ENCODE peak calls at places on chromosome 18, in seven cellular contexts. U is transverse colon, T is hepatocyte, M is AG10803, O is NB4, X is foreskin fibroblast, H is tibial artery. D is an unnamed sample.

GRCh38 chr18:75204978-75205759 is 3.8 kb downstream of the PTGR3 start:
- DNase-seq in U (no peak), T (no peak), M (no peak), O (no peak), X (peak), H (no peak), D (peak)

GRCh38 chr18:59610546-59611140 is 86.6 kb downstream of the CCBE1 start:
- DNase-seq in U (no peak), T (no peak), M (no peak), O (no peak), X (no peak), H (no peak), D (no peak)

GRCh38 chr18:12038082-12038660 is 55.5 kb upstream of the ANKRD62 start:
- DNase-seq in U (peak), T (peak), M (no peak), O (no peak), X (peak), H (no peak), D (peak)

GRCh38 chr18:4510709-4511108 is 55.6 kb upstream of the DLGAP1 start:
- DNase-seq in U (no peak), T (peak), M (peak), O (peak), X (peak), H (no peak), D (peak)

GRCh38 chr18:67510831-67511230 is 5.7 kb downstream of the DSEL start:
- DNase-seq in U (no peak), T (no peak), M (no peak), O (no peak), X (peak), H (no peak), D (no peak)

GRCh38 chr18:48997985-48998831 is 47.4 kb upstream of the SMAD7 start:
- DNase-seq in U (no peak), T (peak), M (peak), O (peak), X (peak), H (peak), D (no peak)

GRCh38 chr18:56112013-56112749 is 524.2 kb upstream of the TCF4 start:
- DNase-seq in U (no peak), T (no peak), M (no peak), O (no peak), X (peak), H (no peak), D (peak)

GRCh38 chr18:9849407-9849961 is 36.3 kb upstream of the TXNDC2 start:
- DNase-seq in U (peak), T (no peak), M (no peak), O (peak), X (no peak), H (peak), D (no peak)

GRCh38 chr18:70181015-70181414 is 24.5 kb downstream of the RTTN start:
- DNase-seq in U (no peak), T (peak), M (peak), O (no peak), X (peak), H (no peak), D (no peak)

GRCh38 chr18:64678048-64678447 is 529.2 kb upstream of the LINC00305 start:
- DNase-seq in U (no peak), T (no peak), M (no peak), O (no peak), X (no peak), H (no peak), D (no peak)

GRCh38 chr18:58119819-58120218 is 75.8 kb downstream of the NEDD4L start:
- DNase-seq in U (no peak), T (no peak), M (no peak), O (no peak), X (no peak), H (no peak), D (no peak)

GRCh38 chr18:48560491-48560890 is 21.7 kb downstream of the CTIF start:
- DNase-seq in U (no peak), T (no peak), M (no peak), O (no peak), X (no peak), H (no peak), D (no peak)

GRCh38 chr18:363327-364115 is 95.7 kb upstream of the THOC1 start:
- DNase-seq in U (no peak), T (no peak), M (peak), O (peak), X (peak), H (no peak), D (no peak)

DNA sequence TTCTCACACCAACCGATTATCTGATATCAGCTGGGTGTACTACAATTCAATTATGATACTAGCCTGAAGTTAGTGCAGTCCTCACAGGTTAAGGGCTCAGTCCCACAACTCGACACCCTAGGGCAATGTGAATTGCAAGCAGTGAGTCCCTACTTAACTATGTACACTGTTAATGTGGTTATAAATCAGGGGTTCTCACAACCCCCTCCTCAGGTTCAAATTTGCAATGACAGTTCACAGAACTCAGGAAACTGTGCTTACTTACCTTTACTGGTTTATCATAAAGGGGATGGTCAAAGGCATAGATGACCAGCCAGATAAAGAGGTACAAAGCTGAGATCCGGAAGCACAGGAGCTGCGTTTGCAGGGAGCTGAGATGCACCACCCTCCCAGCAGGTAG is 1379.1 kb upstream of the CDH2 start:
- DNase-seq in U (no peak), T (no peak), M (no peak), O (no peak), X (no peak), H (no peak), D (no peak)
- TF ChIP-seq CTCF in U (no peak), T (no peak), M (no peak), O (no peak), X (no peak), H (no peak), D (no peak)

GRCh38 chr18:74152270-74152669 is 3.9 kb downstream of the TIMM21 start:
- DNase-seq in U (no peak), T (no peak), M (no peak), O (no peak), X (no peak), H (no peak), D (no peak)

GRCh38 chr18:74153793-74154192 is 5.5 kb downstream of the TIMM21 start:
- DNase-seq in U (no peak), T (no peak), M (no peak), O (no peak), X (no peak), H (no peak), D (no peak)

GRCh38 chr18:74155276-74155675 is 7.0 kb downstream of the TIMM21 start:
- DNase-seq in U (no peak), T (no peak), M (no peak), O (no peak), X (no peak), H (no peak), D (no peak)

GRCh38 chr18:74153377-74153776 is 5.1 kb downstream of the TIMM21 start:
- DNase-seq in U (no peak), T (no peak), M (no peak), O (no peak), X (no peak), H (no peak), D (no peak)

DNA sequence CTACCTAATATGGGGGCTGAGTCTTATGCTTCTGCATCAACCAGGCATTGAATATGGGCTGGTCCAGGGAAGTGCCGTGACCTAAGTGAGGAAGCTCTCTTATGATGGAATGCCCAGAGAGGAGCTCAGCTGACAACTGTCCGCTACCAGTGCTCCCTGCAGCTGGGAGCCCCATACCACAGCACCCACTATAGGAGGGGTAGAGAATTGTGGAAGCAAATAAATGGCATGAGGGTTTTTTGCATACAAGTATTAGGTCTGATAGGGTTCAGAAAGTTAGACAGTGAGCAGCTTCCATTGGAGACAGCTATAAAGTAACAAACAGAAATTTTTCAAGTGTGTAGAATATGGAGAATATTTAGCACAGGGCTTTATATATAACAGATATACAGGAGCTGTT is 4.6 kb downstream of the TIMM21 start:
- DNase-seq in U (no peak), T (no peak), M (no peak), O (peak), X (no peak), H (no peak), D (no peak)
- TF ChIP-seq CTCF in U (no peak), T (no peak), M (peak), O (peak), X (no peak), H (no peak), D (no peak)

DNA sequence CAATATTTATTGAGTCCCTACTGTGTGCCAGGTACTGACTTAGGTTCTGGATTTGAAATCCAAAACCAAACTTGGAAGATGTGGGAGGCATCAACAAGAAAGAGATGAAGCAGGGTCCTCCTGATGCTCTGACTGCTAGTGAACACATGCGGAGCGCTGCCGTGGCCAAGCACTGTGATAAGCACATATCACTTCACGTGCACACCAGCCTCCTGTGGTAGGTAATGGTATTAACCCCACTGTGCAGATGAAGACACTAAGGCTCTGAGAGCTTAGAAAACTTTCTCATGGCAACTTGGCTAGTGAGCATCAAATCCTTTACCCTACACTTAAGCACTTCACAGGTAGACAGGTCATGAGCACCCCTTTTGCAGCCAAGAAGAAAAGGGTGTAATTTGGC is 216.1 kb downstream of the HAUS1 start:
- DNase-seq in U (no peak), T (no peak), M (no peak), O (no peak), X (no peak), H (no peak), D (no peak)
- TF ChIP-seq CTCF in U (no peak), T (no peak), M (no peak), O (no peak), X (no peak), H (no peak), D (no peak)

DNA sequence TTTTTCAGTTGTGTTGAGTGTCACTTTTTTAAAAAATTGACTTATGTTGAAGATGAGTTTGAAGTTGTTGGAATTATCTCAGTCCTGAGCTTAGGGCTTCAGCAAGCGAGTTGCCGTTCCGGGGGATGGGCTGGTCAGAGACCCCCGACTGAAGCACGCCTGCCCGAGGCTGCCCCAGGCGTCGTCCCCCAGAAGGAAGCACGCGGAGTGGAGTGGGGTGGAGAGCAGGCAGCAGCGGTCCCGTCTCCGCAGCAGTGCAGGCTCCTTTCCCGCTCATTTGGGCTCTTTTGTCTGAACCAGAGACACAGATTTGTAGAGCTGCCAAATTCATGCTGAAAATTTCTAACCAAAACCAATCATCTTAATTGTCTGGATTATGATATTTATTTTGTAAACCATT is 33.7 kb downstream of the NFATC1 start:
- DNase-seq in U (no peak), T (no peak), M (no peak), O (no peak), X (no peak), H (no peak), D (no peak)
- TF ChIP-seq CTCF in U (no peak), T (no peak), M (no peak), O (no peak), X (no peak), H (no peak), D (no peak)